ENCODE peak calls at places on chromosome 19, in ten cellular contexts. S is GM13976; I is left ventricle myocardium inferior; G is T1000; C is midbrain; P is stimulated activated CD8-positive, alpha-beta memory T cell treated with anti-CD3 and anti-CD28 coated beads, Interleukin-4, amount 100 ng/mL, for 24 hours; N is EL; W is adrenal gland; R is NCI-H748 treated with DMSO at 0.1 percent for 48 hours; E is breast epithelium. H is an unnamed sample.

GRCh38 chr19:51704601-51705000 is 11.5 kb downstream of the SPACA6 start:
- DNase-seq in S (no peak), I (no peak), G (no peak), C (no peak), P (no peak), N (no peak), W (no peak), R (no peak), E (no peak), H (peak; percentile 45)

GRCh38 chr19:39542198-39542597 is 2.2 kb upstream of the EID2 start:
- DNase-seq in S (no peak), I (no peak), G (no peak), C (no peak), P (no peak), N (no peak), W (no peak), R (no peak), E (no peak), H (no peak)

GRCh38 chr19:16200776-16201391 is 3.2 kb downstream of the AP1M1 start:
- DNase-seq in S (no peak), I (no peak), G (no peak), C (no peak), P (no peak), N (no peak), W (no peak), R (no peak), E (no peak), H (no peak)

GRCh38 chr19:14840206-14840605 is 5.2 kb upstream of the OR7A5 start:
- DNase-seq in S (no peak), I (no peak), G (no peak), C (no peak), P (no peak), N (no peak), W (no peak), R (no peak), E (no peak), H (no peak)

GRCh38 chr19:51163257-51163656 is 21.2 kb downstream of the SIGLEC7 start:
- DNase-seq in S (no peak), I (no peak), G (no peak), C (no peak), P (no peak), N (no peak), W (no peak), R (no peak), E (peak; percentile 39), H (no peak)

GRCh38 chr19:50741179-50741933 is 18.2 kb downstream of the CLEC11A start:
- DNase-seq in S (no peak), I (no peak), G (no peak), C (no peak), P (no peak), N (no peak), W (no peak), R (no peak), E (no peak), H (no peak)

GRCh38 chr19:55646889-55647731 is 902 bp upstream of the CCDC106 start:
- DNase-seq in S (no peak), I (no peak), G (no peak), C (no peak), P (no peak), N (no peak), W (no peak), R (no peak), E (no peak), H (no peak)

GRCh38 chr19:34838753-34839431 is 65.9 kb upstream of the ZNF599 start:
- DNase-seq in S (no peak), I (no peak), G (no peak), C (no peak), P (no peak), N (peak; percentile 6), W (no peak), R (no peak), E (no peak), H (no peak)

GRCh38 chr19:21101511-21102242 is 19.7 kb downstream of the ZNF714 start:
- DNase-seq in S (no peak), I (no peak), G (no peak), C (no peak), P (no peak), N (no peak), W (no peak), R (no peak), E (no peak), H (no peak)

GRCh38 chr19:31355330-31356289 is 6.4 kb upstream of the TSHZ3 start:
- DNase-seq in S (no peak), I (no peak), G (no peak), C (no peak), P (no peak), N (no peak), W (no peak), R (no peak), E (no peak), H (no peak)

H was measured in uterus.